ENCODE peak calls at places on chromosome 4, in four cellular contexts. F, Z, K and R are unnamed samples. For H3K4me1, the result is how much of the 10 kb centered on the place peaks cover.

GRCh38 chr4:183266386-183266785 is 53.7 kb downstream of the CLDN22 start:
- DNase-seq in F (no peak), Z (no peak), K (no peak), R (no peak)

GRCh38 chr4:6886886-6887285 is 22.7 kb upstream of the TBC1D14 start:
- DNase-seq in F (no peak), Z (no peak), K (no peak), R (no peak)

GRCh38 chr4:94711635-94712034 is 46.1 kb upstream of the BMPR1B start:
- DNase-seq in F (no peak), Z (no peak), K (no peak), R (no peak)

GRCh38 chr4:180106997-180107396 is 2136.2 kb upstream of the TENM3 start:
- DNase-seq in F (no peak), Z (no peak), K (no peak), R (no peak)

GRCh38 chr4:183430317-183430986 is 14.0 kb upstream of the CDKN2AIP start:
- DNase-seq in F (peak), Z (no peak), K (no peak), R (peak)

GRCh38 chr4:189069782-189070181 is 870.9 kb upstream of the FRG1 start:
- DNase-seq in F (no peak), Z (no peak), K (no peak), R (no peak)

GRCh38 chr4:39812500-39812899 is 114.6 kb downstream of the UBE2K start:
- DNase-seq in F (no peak), Z (no peak), K (no peak), R (no peak)

GRCh38 chr4:153126137-153126536 is 78.1 kb upstream of the TRIM2 start:
- DNase-seq in F (no peak), Z (no peak), K (no peak), R (no peak)

GRCh38 chr4:137819964-137820383 is 287.7 kb upstream of the PCDH18 start:
- DNase-seq in F (peak), Z (no peak), K (no peak), R (no peak)

GRCh38 chr4:144562019-144562740 is 83.8 kb upstream of the HHIP start:
- DNase-seq in F (peak), Z (no peak), K (no peak), R (no peak)

GRCh38 chr4:122666527-122667245 is 45.8 kb upstream of the IL21 start:
- DNase-seq in F (no peak), Z (no peak), K (no peak), R (no peak)

GRCh38 chr4:73729534-73730165 is 10.7 kb upstream of the CXCL8 start:
- DNase-seq in F (peak), Z (peak), K (peak), R (no peak)

GRCh38 chr4:5654791-5655190 is 53.6 kb downstream of the EVC2 start:
- DNase-seq in F (no peak), Z (no peak), K (no peak), R (no peak)

GRCh38 chr4:38383646-38384121 is 280.3 kb upstream of the KLF3 start:
- DNase-seq in F (no peak), Z (no peak), K (no peak), R (no peak)

GRCh38 chr4:85825937-85826678 is 351.2 kb downstream of the ARHGAP24 start:
- DNase-seq in F (peak), Z (no peak), K (peak), R (no peak)

GRCh38 chr4:91243132-91243531 is 1060.6 kb upstream of the GRID2 start:
- DNase-seq in F (no peak), Z (no peak), K (no peak), R (no peak)

GRCh38 chr4:2942532-2943363 is 20.5 kb downstream of the NOP14 start:
- DNase-seq in F (no peak), Z (peak), K (peak), R (no peak)

GRCh38 chr4:113328514-113328913 is 279.1 kb downstream of the ANK2 start:
- DNase-seq in F (no peak), Z (no peak), K (no peak), R (no peak)

GRCh38 chr4:176988226-176988625 is 195.5 kb upstream of the VEGFC start:
- DNase-seq in F (no peak), Z (no peak), K (no peak), R (no peak)

GRCh38 chr4:97761760-97762512 is 381.3 kb downstream of the STPG2 start:
- DNase-seq in F (peak), Z (no peak), K (no peak), R (no peak)

GRCh38 chr4:13922459-13922858 is 294.9 kb upstream of the BOD1L1 start:
- DNase-seq in F (no peak), Z (no peak), K (no peak), R (no peak)

GRCh38 chr4:109847896-109848442 is at the start of gene LRIT3:
- DNase-seq in F (no peak), Z (no peak), K (no peak), R (no peak)

DNA sequence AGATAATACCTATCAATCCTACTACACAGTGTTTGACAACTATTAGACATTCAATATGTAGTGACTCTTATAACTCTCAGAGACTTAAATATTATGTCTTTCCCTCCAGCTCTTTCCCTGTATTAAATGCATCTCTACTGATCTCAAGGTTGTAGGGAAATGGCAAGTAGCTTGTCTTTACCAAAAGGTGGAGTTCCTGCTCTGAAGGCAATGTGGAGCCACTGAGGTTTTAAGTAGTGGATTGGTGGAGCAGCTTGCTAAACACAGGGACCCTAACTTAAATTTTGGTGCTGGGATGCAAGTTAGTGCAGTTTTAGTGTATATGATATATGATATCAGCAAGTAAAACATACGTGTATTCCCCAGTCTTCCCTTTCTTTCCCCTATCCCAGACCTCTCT is 13.1 kb downstream of the FNIP2 start:
- DNase-seq in F (peak), Z (no peak), K (no peak), R (no peak)
- H3K4me1 ChIP-seq in F (half or more), Z (under half), K (under half), R (under half)

GRCh38 chr4:171785392-171785791 is 27.8 kb upstream of the GALNTL6 start:
- DNase-seq in F (no peak), Z (no peak), K (no peak), R (no peak)
- TF ChIP-seq CTCF in F (no peak), Z (no peak), K (no peak), R (no peak)

GRCh38 chr4:87042221-87042620 is 107.4 kb downstream of the AFF1 start:
- DNase-seq in F (no peak), Z (no peak), K (no peak), R (no peak)
- H3K27ac ChIP-seq in F (no peak), Z (no peak), K (peak), R (no peak)

DNA sequence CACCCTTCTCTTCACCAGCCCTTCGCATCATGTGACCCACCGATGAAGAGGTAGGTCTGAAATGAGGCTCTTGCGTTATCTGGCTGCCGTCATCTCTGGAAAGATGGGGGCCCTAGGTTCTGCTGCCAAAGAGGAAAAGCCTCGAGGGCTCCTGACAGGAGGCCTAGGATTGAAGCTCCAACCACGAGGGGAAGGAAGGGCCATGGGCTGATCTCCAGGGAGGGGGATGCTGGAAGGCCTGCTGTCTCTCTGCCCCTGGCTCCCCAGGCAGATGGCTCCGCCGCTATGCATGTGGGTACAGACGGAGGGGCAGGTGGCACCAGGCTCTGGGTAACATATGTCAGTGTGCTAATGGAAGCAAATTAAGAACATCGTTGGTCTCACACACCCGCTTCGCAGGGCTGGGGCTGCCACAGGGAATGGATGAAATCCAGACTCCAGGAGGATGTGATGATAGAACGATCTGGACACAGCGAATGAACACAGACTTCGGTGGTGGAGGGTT is 44.9 kb downstream of the AFAP1 start:
- DNase-seq in F (peak), Z (no peak), K (no peak), R (no peak)
- H3K4me1 ChIP-seq in F (half or more), Z (under half), K (under half), R (under half)

GRCh38 chr4:44446191-44446590 is 2.4 kb downstream of the KCTD8 start:
- DNase-seq in F (no peak), Z (no peak), K (no peak), R (no peak)

GRCh38 chr4:44448548-44449443 is at the start of gene KCTD8:
- DNase-seq in F (peak), Z (peak), K (peak), R (peak)

GRCh38 chr4:44446801-44447562 is 1.6 kb downstream of the KCTD8 start:
- DNase-seq in F (no peak), Z (no peak), K (peak), R (no peak)

GRCh38 chr4:44447563-44448504 is 775 bp downstream of the KCTD8 start:
- DNase-seq in F (peak), Z (peak), K (peak), R (no peak)
- TF ChIP-seq CTCF in F (no peak), Z (no peak), K (no peak), R (no peak)

DNA sequence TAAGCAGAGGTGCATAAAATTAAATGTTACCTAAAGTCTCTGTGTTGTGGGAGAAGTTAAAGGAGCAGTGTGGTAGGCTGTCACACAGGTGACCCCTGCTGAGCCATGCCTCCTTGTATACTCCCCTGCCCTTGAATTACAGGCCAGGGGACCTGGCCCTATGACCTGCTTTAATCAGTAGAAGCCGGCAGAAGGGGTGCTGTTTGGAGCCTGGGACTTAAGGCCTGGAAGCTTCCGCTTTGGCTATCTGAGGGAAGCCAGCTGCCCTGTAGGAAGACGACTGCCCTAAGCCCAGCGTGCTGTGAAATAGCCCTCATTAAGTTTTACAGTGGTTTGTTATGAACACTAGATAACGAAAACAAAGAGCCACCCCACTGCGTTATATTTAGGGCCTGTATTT is 34.1 kb downstream of the SPINK2 start:
- DNase-seq in F (peak), Z (no peak), K (no peak), R (no peak)
- H3K27ac ChIP-seq in F (peak), Z (no peak), K (peak), R (no peak)

DNA sequence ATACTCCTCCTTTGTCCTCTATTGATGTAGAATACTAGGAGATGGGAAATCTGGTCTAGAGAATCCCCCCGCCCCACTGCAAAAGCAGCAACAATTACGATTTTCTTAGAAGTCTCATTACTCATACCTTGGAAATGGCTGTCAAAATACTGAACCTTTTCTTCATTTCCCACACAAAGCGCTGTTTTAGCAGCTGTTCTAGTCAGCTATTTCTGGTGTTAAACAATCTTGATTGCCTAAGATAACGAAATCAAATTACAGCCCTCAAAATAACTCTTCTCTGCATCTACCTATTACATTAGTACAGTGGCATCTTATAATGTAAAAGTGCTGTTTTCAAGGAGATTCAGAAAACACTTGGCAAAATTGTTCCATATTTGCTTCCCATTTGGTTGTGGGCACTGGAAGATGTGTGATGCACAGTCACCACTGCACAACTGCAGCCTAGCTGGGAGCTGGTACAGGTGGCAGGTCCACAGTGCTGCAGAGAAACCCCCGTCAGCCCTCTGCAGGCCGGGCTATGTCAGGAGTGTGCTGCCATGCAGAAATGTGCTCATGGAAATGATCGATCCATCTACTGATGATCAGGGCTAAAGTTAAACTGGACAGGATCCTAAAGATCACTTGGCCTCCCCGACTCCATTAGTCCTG is 50.4 kb downstream of the TBC1D9 start:
- DNase-seq in F (no peak), Z (no peak), K (no peak), R (no peak)
- H3K4me1 ChIP-seq in F (under half), Z (under half), K (under half), R (under half)

GRCh38 chr4:17576932-17577659 is at the start of gene LAP3:
- DNase-seq in F (peak), Z (peak), K (peak), R (peak)
- TF ChIP-seq CTCF in F (no peak), Z (no peak), K (no peak), R (no peak)

GRCh38 chr4:99071159-99071558 is 17.4 kb downstream of the ADH5 start:
- DNase-seq in F (no peak), Z (no peak), K (no peak), R (no peak)
- H3K27ac ChIP-seq in F (peak), Z (no peak), K (no peak), R (no peak)